ENCODE peak calls at places on chromosome 3, in seven cellular contexts. Z is Caki2; E is caudate nucleus; U is HuH-7.5; J is stimulated activated CD8-positive, alpha-beta memory T cell treated with anti-CD3 and anti-CD28 coated beads, Interleukin-4, amount 100 ng/mL, for 48 hours; L is EH; P is substantia nigra. Y is an unnamed sample.
A peak's percentile ranks its signal among the peaks of the same experiment; 100 is the strongest.

GRCh38 chr3:49191741-49192140 is 20.3 kb downstream of the KLHDC8B start:
- DNase-seq in U (no peak), J (no peak), L (no peak), P (no peak), E (no peak), Z (no peak), Y (no peak)

GRCh38 chr3:31039145-31039544 is 144.7 kb upstream of the GADL1 start:
- DNase-seq in E (no peak), L (peak; percentile 3), J (no peak), P (no peak), U (no peak), Z (no peak), Y (no peak)

GRCh38 chr3:112546216-112546759 is 15.5 kb downstream of the ATG3 start:
- DNase-seq in P (no peak), L (peak; percentile 37), U (no peak), Z (no peak), J (no peak), E (no peak), Y (no peak)

GRCh38 chr3:183265713-183266417 is 12.8 kb downstream of the B3GNT5 start:
- DNase-seq in Z (peak; percentile 70), J (peak; percentile 65), P (no peak), U (no peak), E (no peak), L (peak; percentile 31), Y (peak; percentile 42)

GRCh38 chr3:11810276-11810675 is 36.4 kb downstream of the TAMM41 start:
- DNase-seq in E (no peak), P (no peak), J (no peak), L (peak; percentile 84), Z (no peak), U (no peak), Y (no peak)

GRCh38 chr3:9278085-9278484 is 28.6 kb upstream of the SRGAP3 start:
- DNase-seq in P (no peak), J (no peak), U (no peak), L (no peak), E (no peak), Z (no peak), Y (no peak)

GRCh38 chr3:78633626-78634025 is 1134.2 kb downstream of the ROBO1 start:
- DNase-seq in L (peak; percentile 24), P (no peak), E (no peak), J (no peak), Z (peak; percentile 71), U (no peak), Y (no peak)

GRCh38 chr3:792651-793050 is 300.2 kb upstream of the CNTN6 start:
- DNase-seq in L (no peak), Z (no peak), E (no peak), J (no peak), P (no peak), U (no peak), Y (no peak)

GRCh38 chr3:144760831-144761230 is 789.2 kb downstream of the DIPK2A start:
- DNase-seq in L (no peak), Z (no peak), J (no peak), P (no peak), E (no peak), U (no peak), Y (no peak)

GRCh38 chr3:56700136-56700535 is 17.1 kb upstream of the TASOR start:
- DNase-seq in E (no peak), P (no peak), U (no peak), J (no peak), L (no peak), Z (no peak), Y (no peak)

GRCh38 chr3:177358968-177359600 is 161.8 kb upstream of the TBL1XR1 start:
- DNase-seq in Z (peak; percentile 85), E (peak; percentile 45), J (peak; percentile 63), L (no peak), P (peak; percentile 70), U (peak; percentile 33), Y (no peak)

GRCh38 chr3:197527569-197527968 is 28.2 kb downstream of the BDH1 start:
- DNase-seq in E (no peak), Z (no peak), U (no peak), L (no peak), P (no peak), J (no peak), Y (no peak)

GRCh38 chr3:99084156-99084555 is 182.7 kb upstream of the DCBLD2 start:
- DNase-seq in L (peak; percentile 18), P (no peak), E (no peak), U (no peak), J (no peak), Z (no peak), Y (no peak)

GRCh38 chr3:114439279-114439678 is 145.5 kb downstream of the TIGIT start:
- DNase-seq in L (peak; percentile 68), E (no peak), J (no peak), Z (no peak), U (no peak), P (no peak), Y (no peak)

GRCh38 chr3:178078933-178079332 is 457.3 kb upstream of the KCNMB2 start:
- DNase-seq in Z (no peak), L (peak; percentile 69), U (no peak), J (no peak), E (no peak), P (no peak), Y (no peak)

GRCh38 chr3:50971487-50971924 is 296.8 kb downstream of the DOCK3 start:
- DNase-seq in U (peak; percentile 31), J (peak; percentile 51), L (peak; percentile 51), P (no peak), Z (peak; percentile 48), E (no peak), Y (peak; percentile 34)

GRCh38 chr3:146650691-146651090 is 45.5 kb upstream of the PLSCR5 start:
- DNase-seq in J (no peak), L (no peak), P (no peak), U (no peak), E (no peak), Z (no peak), Y (no peak)

GRCh38 chr3:111585214-111585613 is 9.9 kb downstream of the ZBED2 start:
- DNase-seq in L (no peak), J (no peak), P (no peak), E (no peak), U (no peak), Z (peak; percentile 36), Y (peak; percentile 18)

GRCh38 chr3:76231258-76231657 is 445.9 kb upstream of the ZNF717 start:
- DNase-seq in J (no peak), U (no peak), P (no peak), Z (no peak), L (no peak), E (no peak), Y (no peak)

GRCh38 chr3:195197764-195198423 is 73.1 kb downstream of the XXYLT1 start:
- DNase-seq in J (no peak), P (no peak), U (no peak), L (peak; percentile 91), E (no peak), Z (peak; percentile 65), Y (no peak)

GRCh38 chr3:78963771-78964170 is 804.0 kb downstream of the ROBO1 start:
- DNase-seq in U (no peak), P (no peak), Z (no peak), E (no peak), J (no peak), L (peak; percentile 32), Y (no peak)

GRCh38 chr3:67739851-67740250 is 85.4 kb upstream of the SUCLG2 start:
- DNase-seq in U (no peak), P (no peak), Z (no peak), E (no peak), J (no peak), L (peak; percentile 19), Y (no peak)

GRCh38 chr3:42148982-42149432 is 57.9 kb downstream of the TRAK1 start:
- DNase-seq in L (peak; percentile 95), Z (peak; percentile 67), E (peak; percentile 93), U (no peak), J (no peak), P (peak; percentile 85), Y (no peak)

GRCh38 chr3:152452318-152452717 is 183.6 kb downstream of the MBNL1 start:
- DNase-seq in P (no peak), L (peak; percentile 49), J (no peak), Z (no peak), U (no peak), E (no peak), Y (no peak)

GRCh38 chr3:112308151-112308911 is 14.3 kb upstream of the SLC9C1 start:
- DNase-seq in E (no peak), Z (no peak), J (no peak), P (no peak), U (no peak), L (peak; percentile 9), Y (no peak)

GRCh38 chr3:67981077-67981476 is 326.7 kb upstream of the SUCLG2 start:
- DNase-seq in E (no peak), J (no peak), P (no peak), U (no peak), L (no peak), Z (no peak), Y (no peak)

GRCh38 chr3:43959498-43960447 is 269.0 kb downstream of the ABHD5 start:
- DNase-seq in J (no peak), P (no peak), Z (no peak), L (no peak), U (no peak), E (no peak), Y (no peak)

GRCh38 chr3:160941885-160942494 is 163.2 kb downstream of the B3GALNT1 start:
- DNase-seq in P (no peak), E (no peak), U (peak; percentile 18), Z (peak; percentile 62), J (peak; percentile 85), L (peak; percentile 72), Y (no peak)

GRCh38 chr3:147407107-147407494 is 758 bp upstream of the ZIC4 start:
- DNase-seq in L (no peak), P (no peak), U (no peak), J (no peak), Z (no peak), E (no peak), Y (no peak)

GRCh38 chr3:112814256-112814655 is 32.4 kb downstream of the CD200R1L start:
- DNase-seq in U (no peak), L (peak; percentile 79), P (no peak), J (no peak), E (no peak), Z (no peak), Y (no peak)

GRCh38 chr3:64399205-64399800 is 174.0 kb upstream of the PRICKLE2 start:
- DNase-seq in J (no peak), L (peak; percentile 75), P (peak; percentile 1), E (no peak), Z (peak; percentile 45), U (peak; percentile 52), Y (peak; percentile 32)

GRCh38 chr3:123618768-123619484 is 34.1 kb upstream of the HACD2 start:
- DNase-seq in J (no peak), L (peak; percentile 85), P (peak; percentile 69), Z (no peak), U (no peak), E (no peak), Y (no peak)

GRCh38 chr3:124300416-124300815 is 308.5 kb upstream of the ROPN1 start:
- DNase-seq in E (no peak), U (no peak), L (no peak), Z (no peak), J (no peak), P (no peak), Y (no peak)

GRCh38 chr3:102189564-102190339 is 245.1 kb upstream of the ZPLD1 start:
- DNase-seq in J (no peak), L (peak; percentile 67), P (no peak), E (no peak), U (no peak), Z (no peak), Y (no peak)

GRCh38 chr3:85360742-85361387 is 402.1 kb downstream of the CADM2 start:
- DNase-seq in Z (peak; percentile 30), P (peak; percentile 53), L (no peak), U (peak; percentile 7), E (peak; percentile 66), J (no peak), Y (no peak)